ENCODE peak calls at places on chromosomes 3 and 15, in nine cellular contexts. P is kidney epithelial cell; W is fibroblast of mammary gland; E is CD8-positive, alpha-beta T cell; G is heart left ventricle; T is GM10248; B is spleen; N is progenitor cell of endocrine pancreas; C is foreskin keratinocyte. Q is an unnamed sample.
A peak's percentile ranks its signal among the peaks of the same experiment; 100 is the strongest.

GRCh38 chr3:25429441-25429907 is 1.4 kb downstream of the RARB start:
- DNase-seq in E (no peak), P (no peak), C (no peak), W (no peak), G (no peak), B (no peak), T (no peak), N (peak; percentile 14), Q (no peak)

GRCh38 chr3:11900844-11901243 is 54.2 kb upstream of the TAMM41 start:
- DNase-seq in G (no peak), P (no peak), N (no peak), C (no peak), W (no peak), B (no peak), T (no peak), E (no peak), Q (no peak)

GRCh38 chr3:186318135-186318534 is 43.9 kb downstream of the DGKG start:
- DNase-seq in T (no peak), B (no peak), E (no peak), W (no peak), G (no peak), P (no peak), N (no peak), C (no peak), Q (no peak)

GRCh38 chr15:49697121-49697520 is 76.3 kb downstream of the DTWD1 start:
- DNase-seq in N (no peak), B (no peak), G (no peak), W (peak; percentile 65), C (peak; percentile 40), T (no peak), E (no peak), P (no peak), Q (no peak)

GRCh38 chr3:46490338-46491084 is 7.3 kb upstream of the RTP3 start:
- DNase-seq in T (no peak), P (no peak), W (peak; percentile 54), C (no peak), B (no peak), N (no peak), E (no peak), G (no peak), Q (no peak)

GRCh38 chr15:64901141-64901540 is 10.6 kb upstream of the ANKDD1A start:
- DNase-seq in N (no peak), T (no peak), C (no peak), G (no peak), W (no peak), P (no peak), E (no peak), B (no peak), Q (no peak)

GRCh38 chr3:152121292-152121654 is 147.5 kb upstream of the MBNL1 start:
- DNase-seq in W (peak; percentile 91), B (no peak), P (peak; percentile 7), N (no peak), T (no peak), G (no peak), C (peak; percentile 81), E (no peak), Q (no peak)

GRCh38 chr3:107062787-107063186 is 314.5 kb upstream of the CCDC54 start:
- DNase-seq in C (no peak), P (no peak), G (no peak), B (no peak), E (no peak), T (no peak), N (no peak), W (no peak), Q (no peak)

GRCh38 chr3:108071394-108071793 is 19.4 kb downstream of the CD47 start:
- DNase-seq in N (no peak), B (no peak), C (no peak), E (no peak), T (no peak), P (no peak), W (no peak), G (no peak), Q (no peak)

GRCh38 chr15:44775923-44776322 is 39.6 kb downstream of the TRIM69 start:
- DNase-seq in G (no peak), P (no peak), B (no peak), W (peak; percentile 14), E (no peak), C (peak; percentile 81), T (no peak), N (no peak), Q (no peak)

GRCh38 chr3:139227165-139227564 is 116.7 kb upstream of the MRPS22 start:
- DNase-seq in T (no peak), G (peak; percentile 78), C (no peak), E (no peak), N (no peak), B (no peak), W (no peak), P (no peak), Q (no peak)

GRCh38 chr3:111715911-111716523 is 120.9 kb upstream of the ZBED2 start:
- DNase-seq in T (peak; percentile 25), C (no peak), N (no peak), G (no peak), W (no peak), E (peak; percentile 22), B (no peak), P (no peak), Q (no peak)

GRCh38 chr3:115071611-115072010 is 75.5 kb downstream of the ZBTB20 start:
- DNase-seq in E (no peak), P (peak; percentile 47), B (no peak), W (peak; percentile 39), T (no peak), N (no peak), C (no peak), G (no peak), Q (no peak)

GRCh38 chr3:184656991-184657669 is 54.7 kb downstream of the MAGEF1 start:
- DNase-seq in T (peak; percentile 78), W (peak; percentile 85), P (peak; percentile 77), B (no peak), C (peak; percentile 99), G (no peak), E (no peak), N (no peak), Q (no peak)

GRCh38 chr15:69307939-69308338 is 9.2 kb downstream of the PAQR5 start:
- DNase-seq in P (no peak), C (no peak), B (no peak), E (no peak), T (no peak), W (no peak), G (no peak), N (no peak), Q (no peak)

GRCh38 chr15:29795610-29796009 is 26.7 kb downstream of the TJP1 start:
- DNase-seq in G (no peak), P (no peak), T (no peak), C (no peak), W (no peak), N (no peak), B (no peak), E (no peak), Q (no peak)

DNA sequence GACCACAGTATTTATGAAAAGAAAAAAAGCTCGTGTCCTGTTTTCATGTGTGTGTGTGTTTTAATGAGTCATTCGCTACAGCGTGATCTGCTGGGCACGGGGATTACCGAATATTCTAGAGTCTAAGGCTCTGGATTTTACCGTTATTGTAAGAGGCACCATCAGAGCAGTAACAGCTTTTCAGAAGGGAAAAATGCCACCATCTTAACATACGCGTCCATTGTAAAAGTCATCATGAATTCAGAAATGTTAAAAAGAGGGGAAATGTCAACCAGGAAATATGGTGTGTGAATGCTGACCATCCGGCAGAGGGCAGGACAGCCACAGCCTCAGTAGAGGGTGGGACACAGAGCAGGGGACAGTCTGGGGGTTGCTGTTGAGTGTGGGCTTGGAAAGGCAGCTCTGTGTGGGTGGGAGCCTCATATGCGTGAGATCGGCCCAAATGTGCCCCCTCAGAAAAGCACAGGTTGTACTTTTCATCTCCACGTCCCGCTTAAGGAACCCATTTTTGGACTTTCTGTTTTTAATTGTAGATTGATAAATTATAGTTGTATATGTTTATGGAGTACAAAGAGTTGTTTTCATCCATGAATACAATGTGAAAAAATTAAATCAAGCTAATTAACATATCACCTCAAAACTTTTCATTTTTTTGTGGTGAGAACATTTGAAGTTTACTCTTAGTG is 69.6 kb downstream of the ASB7 start:
- DNase-seq in P (no peak), N (no peak), G (no peak), T (peak; percentile 48), C (no peak), E (no peak), W (peak; percentile 68), B (peak; percentile 32), Q (no peak)
- TF ChIP-seq CTCF in P (peak; percentile 63), N (peak; percentile 63), G (peak; percentile 11), T (peak; percentile 59), C (peak; percentile 68), E (no peak), W (peak; percentile 84), B (no peak), Q (peak; percentile 9)

DNA sequence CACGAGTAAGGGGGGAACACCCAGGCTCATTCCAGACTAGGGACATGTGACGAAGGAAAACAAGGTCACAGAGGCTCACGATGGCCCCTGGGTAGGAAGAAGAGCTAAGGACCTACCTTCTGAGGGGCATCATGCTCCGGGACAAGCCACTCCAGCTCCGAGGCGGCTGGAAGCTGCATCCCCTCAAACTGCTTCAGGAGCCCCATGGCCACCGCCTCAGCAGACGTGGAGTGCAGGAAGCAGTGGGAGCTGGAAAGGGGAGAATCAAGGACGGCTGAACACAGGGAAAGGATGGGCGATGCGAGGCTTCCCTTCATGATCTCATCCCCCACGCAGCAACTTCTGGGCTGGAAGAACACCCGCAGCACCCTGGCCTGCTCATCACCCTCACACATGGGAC is 53.5 kb downstream of the RUBCN start:
- DNase-seq in P (no peak), C (no peak), B (no peak), E (no peak), T (no peak), W (no peak), N (no peak), G (no peak), Q (no peak)
- TF ChIP-seq CTCF in P (no peak), C (no peak), B (no peak), E (no peak), T (no peak), W (no peak), N (no peak), G (no peak), Q (no peak)

DNA sequence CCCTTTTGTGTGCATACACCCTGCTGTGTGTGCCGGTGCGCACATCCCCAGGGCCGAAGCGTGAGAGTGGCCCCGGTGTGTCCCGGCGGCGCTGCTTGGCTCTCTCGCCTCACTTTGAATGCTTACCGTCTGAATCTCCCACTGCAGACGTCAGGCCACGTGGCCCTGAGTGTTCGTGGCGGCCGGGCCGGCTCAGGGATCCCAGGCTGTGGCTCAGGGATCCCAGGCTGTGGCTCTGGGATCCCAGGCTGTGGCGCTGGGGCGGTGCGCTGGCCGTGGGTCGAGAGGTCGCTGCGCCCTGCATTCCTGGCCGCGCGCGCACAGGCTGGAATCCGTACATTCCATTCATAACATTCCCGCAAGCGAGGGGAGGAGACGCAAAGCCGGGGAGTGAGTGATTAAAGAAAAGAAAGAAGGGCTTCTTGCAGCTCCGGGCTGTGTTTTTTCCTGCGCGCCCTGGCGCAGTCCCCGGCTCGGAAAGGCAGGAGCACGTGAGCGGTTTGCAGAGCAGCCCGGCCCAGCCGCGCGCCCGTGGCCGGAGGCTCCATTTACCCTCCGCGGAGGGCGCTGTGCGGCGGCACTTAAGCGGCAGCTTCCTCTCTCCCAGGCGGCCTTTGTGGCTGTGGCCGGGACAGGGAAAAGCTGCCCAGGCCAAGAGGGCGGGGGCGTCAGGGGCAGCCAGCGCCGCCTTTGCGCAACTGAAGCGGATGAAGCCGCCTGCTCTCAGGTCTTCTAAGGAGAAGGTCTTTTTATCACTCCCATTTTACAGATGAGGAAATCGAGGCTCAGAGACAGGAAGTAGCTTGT is 87.0 kb upstream of the ALDH1L1 start:
- DNase-seq in G (peak; percentile 79), B (no peak), N (peak; percentile 64), E (no peak), P (peak; percentile 70), W (peak; percentile 75), C (peak; percentile 87), T (no peak), Q (no peak)
- TF ChIP-seq CTCF in G (no peak), B (no peak), N (no peak), E (no peak), P (no peak), W (no peak), C (peak; percentile 40), T (no peak), Q (no peak)

GRCh38 chr15:52150878-52151277 is 38.3 kb upstream of the BCL2L10 start:
- DNase-seq in N (no peak), G (no peak), W (no peak), B (no peak), T (no peak), C (no peak), E (no peak), P (no peak), Q (no peak)
- TF ChIP-seq CTCF in N (no peak), G (no peak), W (no peak), B (no peak), T (no peak), C (no peak), E (no peak), P (no peak), Q (no peak)